ENCODE peak calls at places on chromosome X, in five cellular contexts. D, A, F, Z and K are unnamed samples.

GRCh38 chrX:129556806-129557315 is 16.8 kb downstream of the OCRL start:
- DNase-seq in D (no peak), A (no peak), F (no peak), Z (no peak), K (no peak)

GRCh38 chrX:153632612-153632980 is 14.4 kb upstream of the DUSP9 start:
- DNase-seq in D (no peak), A (no peak), F (no peak), Z (no peak), K (no peak)

GRCh38 chrX:18696653-18697052 is 10.8 kb upstream of the PPEF1 start:
- DNase-seq in D (no peak), A (no peak), F (no peak), Z (no peak), K (no peak)

GRCh38 chrX:39599339-39599738 is 498.4 kb downstream of the BCOR start:
- DNase-seq in D (no peak), A (no peak), F (no peak), Z (no peak), K (no peak)

GRCh38 chrX:109925656-109926055 is 77.3 kb upstream of the TMEM164 start:
- DNase-seq in D (no peak), A (no peak), F (no peak), Z (no peak), K (no peak)

GRCh38 chrX:45295587-45295986 is 94.9 kb upstream of the DIPK2B start:
- DNase-seq in D (peak), A (no peak), F (no peak), Z (peak), K (no peak)

GRCh38 chrX:115177941-115178340 is 11.3 kb upstream of the RBMXL3 start:
- DNase-seq in D (no peak), A (no peak), F (no peak), Z (peak), K (no peak)

GRCh38 chrX:77740376-77740905 is 45.6 kb downstream of the ATRX start:
- DNase-seq in D (no peak), A (no peak), F (no peak), Z (no peak), K (no peak)

GRCh38 chrX:145393702-145394235 is 146.5 kb downstream of the SPANXN1 start:
- DNase-seq in D (no peak), A (no peak), F (no peak), Z (no peak), K (no peak)

GRCh38 chrX:12610079-12610478 is 181.1 kb upstream of the PRPS2 start:
- DNase-seq in D (no peak), A (no peak), F (no peak), Z (peak), K (peak)

GRCh38 chrX:84161641-84162040 is 26.4 kb downstream of the RPS6KA6 start:
- DNase-seq in D (no peak), A (no peak), F (no peak), Z (no peak), K (no peak)

GRCh38 chrX:84168095-84168494 is 19.9 kb downstream of the RPS6KA6 start:
- DNase-seq in D (no peak), A (no peak), F (no peak), Z (no peak), K (no peak)

GRCh38 chrX:84162401-84162800 is 25.6 kb downstream of the RPS6KA6 start:
- DNase-seq in D (no peak), A (no peak), F (no peak), Z (no peak), K (no peak)

GRCh38 chrX:84168574-84168973 is 19.4 kb downstream of the RPS6KA6 start:
- DNase-seq in D (no peak), A (no peak), F (no peak), Z (no peak), K (no peak)

GRCh38 chrX:84165716-84166115 is 22.3 kb downstream of the RPS6KA6 start:
- DNase-seq in D (no peak), A (no peak), F (no peak), Z (no peak), K (no peak)
- H3K4me3 ChIP-seq in D (no peak), A (no peak), F (no peak), Z (no peak), K (no peak)

DNA sequence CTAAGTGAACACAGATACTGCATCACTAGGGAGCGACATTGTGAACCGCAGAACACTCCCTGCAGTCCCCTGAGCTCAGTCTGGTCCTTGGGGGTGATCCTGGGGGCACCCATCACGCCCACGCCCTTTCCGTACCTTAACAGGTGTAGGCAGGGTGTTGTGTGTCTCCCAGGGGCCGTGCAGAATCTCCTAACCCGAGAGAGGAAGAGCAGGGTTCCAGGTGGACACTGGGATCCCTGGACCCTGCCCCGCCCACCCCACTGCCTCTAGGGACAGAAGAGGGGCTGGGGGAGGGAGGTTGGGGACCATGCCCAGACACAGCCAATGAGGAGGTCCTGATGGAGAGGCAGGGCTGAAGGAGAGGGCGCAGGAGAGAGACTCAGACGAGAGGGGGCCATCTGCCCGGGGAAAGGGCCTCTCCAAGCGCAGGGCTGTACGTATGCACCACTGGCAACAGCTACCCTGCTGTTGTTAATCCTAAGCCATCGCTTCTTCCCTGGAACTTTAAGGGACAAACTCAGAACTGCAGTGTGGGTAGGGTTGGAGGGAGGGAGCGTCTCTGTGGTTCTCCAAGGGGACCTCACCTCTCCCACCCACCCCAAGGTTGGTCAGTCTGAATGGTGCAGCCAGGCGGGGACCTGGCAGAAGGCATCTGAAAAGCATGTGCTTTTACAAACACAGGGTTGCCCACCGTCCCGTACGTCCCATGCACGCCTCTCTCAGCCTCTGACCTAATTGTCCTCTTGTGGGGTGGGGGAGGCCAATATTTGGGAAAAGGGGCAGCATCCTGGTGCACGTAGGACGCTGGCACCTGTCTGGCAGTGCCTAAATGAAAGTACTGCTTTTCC is 2.4 kb downstream of the P2RY8 start:
- DNase-seq in D (no peak), A (no peak), F (no peak), Z (no peak), K (no peak)
- H3K4me3 ChIP-seq in D (no peak), A (no peak), F (peak), Z (no peak), K (no peak)

DNA sequence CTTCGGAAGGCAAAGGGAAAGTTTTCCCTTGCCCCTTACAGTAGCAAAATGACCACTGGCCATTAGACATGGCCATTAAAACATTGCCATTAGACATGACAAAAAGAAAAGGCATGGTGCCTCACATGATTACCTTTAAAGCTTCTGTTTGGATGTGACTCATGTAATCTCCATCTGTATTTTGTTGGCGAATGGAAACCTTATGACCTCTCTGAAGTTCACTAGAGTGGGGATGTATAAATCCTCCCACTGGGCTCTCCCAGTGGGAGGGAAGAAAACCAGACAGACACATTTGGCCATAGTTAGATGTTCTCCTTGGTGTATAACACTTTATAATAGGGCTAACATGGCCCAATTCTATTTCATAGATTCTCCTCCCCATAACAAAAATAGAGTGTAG is 152.6 kb downstream of the MAGEB17 start:
- DNase-seq in D (no peak), A (no peak), F (no peak), Z (no peak), K (no peak)
- H3K4me3 ChIP-seq in D (no peak), A (no peak), F (no peak), Z (no peak), K (no peak)

DNA sequence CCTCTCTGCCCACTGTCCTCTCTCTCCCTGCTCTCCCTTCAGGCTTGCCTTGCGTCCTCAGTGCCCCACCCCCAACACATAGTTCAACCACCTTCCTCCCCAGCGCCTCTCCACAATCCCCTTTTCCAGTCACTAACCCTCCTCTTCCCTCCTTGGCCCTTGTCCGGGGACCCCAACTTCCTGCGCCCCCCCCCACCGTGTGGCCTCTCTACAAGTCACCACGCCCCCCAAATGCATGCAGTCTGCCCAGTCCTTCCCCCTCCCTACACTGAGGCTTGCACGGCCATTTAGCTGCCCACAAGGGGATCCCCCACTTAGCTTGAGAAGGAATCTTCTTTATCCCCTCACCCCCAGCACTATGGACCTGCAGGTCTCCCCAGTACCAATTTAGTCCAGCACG is 569 bp downstream of the CXCR3 start:
- DNase-seq in D (no peak), A (no peak), F (no peak), Z (no peak), K (no peak)
- H3K4me3 ChIP-seq in D (no peak), A (no peak), F (no peak), Z (no peak), K (no peak)